ENCODE peak calls at places on chromosome 5, in four cellular contexts. K is posterior cingulate gyrus, F is hypothalamus, R is hepatic stellate cell. U is an unnamed sample.

GRCh38 chr5:73896117-73896516 is 270.1 kb downstream of the ARHGEF28 start:
- DNase-seq in R (no peak), K (no peak), F (no peak), U (no peak)

GRCh38 chr5:157266286-157267007 is 524 bp downstream of the CYFIP2 start:
- DNase-seq in F (peak), K (no peak), R (no peak), U (no peak)

GRCh38 chr5:94793816-94794198 is 175.3 kb downstream of the SLF1 start:
- DNase-seq in F (no peak), R (peak), K (no peak), U (no peak)

GRCh38 chr5:149223081-149223848 is 48.4 kb upstream of the AFAP1L1 start:
- DNase-seq in F (no peak), K (no peak), R (no peak), U (no peak)

GRCh38 chr5:142548739-142549275 is 137.1 kb downstream of the FGF1 start:
- DNase-seq in F (no peak), K (no peak), R (peak), U (peak)

GRCh38 chr5:626850-627249 is 14.7 kb downstream of the CEP72 start:
- DNase-seq in K (no peak), F (no peak), R (no peak), U (no peak)

GRCh38 chr5:125408582-125409069 is 662.2 kb upstream of the ZNF608 start:
- DNase-seq in R (peak), K (no peak), F (no peak), U (peak)

GRCh38 chr5:173452506-173452905 is 124.3 kb upstream of the STC2 start:
- DNase-seq in K (no peak), F (no peak), R (no peak), U (no peak)

GRCh38 chr5:149936700-149937091 is 7.9 kb downstream of the PDE6A start:
- DNase-seq in R (no peak), F (no peak), K (no peak), U (no peak)

GRCh38 chr5:134846641-134846960 is 833 bp downstream of the C5orf24 start:
- DNase-seq in R (no peak), K (no peak), F (no peak), U (no peak)

U was measured in HTR-8/SVneo.